ENCODE peak calls at places on chromosomes 1 and 21, in four cellular contexts. F is esophagus muscularis mucosa, T is adrenal gland, J is K562. X is an unnamed sample.

GRCh38 chr1:220734571-220735326 is 13.4 kb upstream of the MTARC2 start:
- DNase-seq in T (no peak), F (no peak), J (no peak), X (no peak)

GRCh38 chr1:240883490-240883889 is 271.5 kb upstream of the GREM2 start:
- DNase-seq in T (no peak), J (no peak), F (no peak), X (no peak)

GRCh38 chr1:147641695-147642592 is 28.4 kb downstream of the ACP6 start:
- DNase-seq in T (peak; percentile 44), J (peak; percentile 55), F (no peak), X (peak; percentile 41)

GRCh38 chr1:244833734-244834595 is 1.5 kb upstream of the COX20 start:
- DNase-seq in T (peak; percentile 66), F (no peak), J (peak; percentile 64), X (peak; percentile 54)

GRCh38 chr1:197544553-197544952 is 230.7 kb downstream of the DENND1B start:
- DNase-seq in J (no peak), T (no peak), F (no peak), X (no peak)

GRCh38 chr1:3267550-3268270 is 186.8 kb upstream of the ARHGEF16 start:
- DNase-seq in F (no peak), T (no peak), J (no peak), X (no peak)

GRCh38 chr1:22124592-22125229 is 18.2 kb downstream of the WNT4 start:
- DNase-seq in F (no peak), J (no peak), T (no peak), X (no peak)

GRCh38 chr1:230909974-230910754 is 41.8 kb upstream of the C1orf198 start:
- DNase-seq in J (no peak), T (no peak), F (peak; percentile 74), X (no peak)

GRCh38 chr1:160206421-160207117 is 1.4 kb downstream of the PEA15 start:
- DNase-seq in F (no peak), J (peak; percentile 43), T (no peak), X (peak; percentile 78)

GRCh38 chr1:31769720-31770390 is 5.7 kb upstream of the ADGRB2 start:
- DNase-seq in T (no peak), J (no peak), F (no peak), X (no peak)

GRCh38 chr1:45411510-45411899 is 71.3 kb upstream of the MUTYH start:
- DNase-seq in F (no peak), T (no peak), J (no peak), X (no peak)

GRCh38 chr1:32321712-32322291 is 14.2 kb downstream of the MARCKSL1 start:
- DNase-seq in F (no peak), J (no peak), T (no peak), X (no peak)

GRCh38 chr1:185157599-185158469 is 867 bp downstream of the SWT1 start:
- DNase-seq in T (no peak), J (no peak), F (no peak), X (no peak)

GRCh38 chr1:156499703-156500577 is 635 bp downstream of the MEF2D start:
- DNase-seq in T (peak; percentile 71), J (no peak), F (no peak), X (peak; percentile 92)

GRCh38 chr21:45640888-45641479 is 2.5 kb upstream of the PCBP3 start:
- DNase-seq in T (no peak), J (no peak), F (peak; percentile 90), X (no peak)

GRCh38 chr21:14741237-14741636 is 195.1 kb upstream of the SAMSN1 start:
- DNase-seq in J (no peak), F (no peak), T (no peak), X (no peak)

GRCh38 chr1:74422379-74423155 is 89.8 kb downstream of the LRRC53 start:
- DNase-seq in J (no peak), F (no peak), T (no peak), X (no peak)

GRCh38 chr1:28258628-28259251 is 578 bp upstream of the SESN2 start:
- DNase-seq in J (no peak), F (no peak), T (no peak), X (no peak)

GRCh38 chr1:11634759-11635158 is 19.5 kb downstream of the FBXO2 start:
- DNase-seq in T (no peak), J (no peak), F (no peak), X (no peak)

GRCh38 chr1:203284411-203285208 is 20.7 kb upstream of the BTG2 start:
- DNase-seq in J (no peak), T (peak; percentile 13), F (no peak), X (peak; percentile 80)

GRCh38 chr1:212794561-212795014 is 2.9 kb downstream of the TATDN3 start:
- DNase-seq in J (no peak), T (peak; percentile 23), F (no peak), X (no peak)

GRCh38 chr1:116486424-116486823 is 84.4 kb downstream of the CD58 start:
- DNase-seq in T (no peak), J (peak; percentile 16), F (no peak), X (no peak)

GRCh38 chr1:24363994-24364393 is 44.8 kb downstream of the GRHL3 start:
- DNase-seq in J (no peak), F (no peak), T (no peak), X (no peak)

GRCh38 chr1:210301254-210301955 is 27.3 kb upstream of the HHAT start:
- DNase-seq in F (no peak), T (no peak), J (no peak), X (no peak)

GRCh38 chr1:78038071-78038470 is 7.7 kb upstream of the GIPC2 start:
- DNase-seq in F (no peak), T (no peak), J (no peak), X (no peak)

GRCh38 chr1:112298558-112298957 is 97.5 kb upstream of the CTTNBP2NL start:
- DNase-seq in J (peak; percentile 70), F (no peak), T (no peak), X (no peak)

GRCh38 chr1:180889325-180889724 is 23.4 kb upstream of the KIAA1614 start:
- DNase-seq in T (no peak), J (no peak), F (no peak), X (no peak)

GRCh38 chr1:31848381-31848897 is 32.6 kb upstream of the SPOCD1 start:
- DNase-seq in J (no peak), T (no peak), F (no peak), X (no peak)

GRCh38 chr1:87243573-87243972 is 85.1 kb upstream of the LMO4 start:
- DNase-seq in T (no peak), J (no peak), F (no peak), X (no peak)

GRCh38 chr1:212030936-212031528 is 4.3 kb downstream of the INTS7 start:
- DNase-seq in J (peak; percentile 24), F (no peak), T (peak; percentile 39), X (no peak)

GRCh38 chr1:222457513-222457912 is 90.4 kb downstream of the HHIPL2 start:
- DNase-seq in F (no peak), J (no peak), T (no peak), X (no peak)

GRCh38 chr1:186894415-186894814 is 65.7 kb downstream of the PLA2G4A start:
- DNase-seq in F (no peak), T (no peak), J (no peak), X (no peak)

GRCh38 chr1:73593379-73593778 is 604.6 kb downstream of the LRRIQ3 start:
- DNase-seq in T (peak; percentile 58), J (no peak), F (no peak), X (no peak)

GRCh38 chr1:47031059-47031458 is 7.6 kb downstream of the CYP4X1 start:
- DNase-seq in T (peak; percentile 40), F (peak; percentile 14), J (no peak), X (no peak)

GRCh38 chr1:158818991-158819405 is 12.2 kb upstream of the MNDA start:
- DNase-seq in F (no peak), J (peak; percentile 17), T (no peak), X (no peak)

GRCh38 chr1:25484096-25484495 is 53.4 kb downstream of the MACO1 start:
- DNase-seq in J (no peak), T (peak; percentile 86), F (no peak), X (peak; percentile 45)

GRCh38 chr21:32666258-32666657 is 54.1 kb upstream of the CFAP298 start:
- DNase-seq in F (no peak), T (no peak), J (no peak), X (no peak)
- H3K4me3 ChIP-seq in F (no peak overlapping the region), T (no peak overlapping the region), J (no peak overlapping the region), X (no peak overlapping the region)

GRCh38 chr1:42931108-42931539 is 27.5 kb downstream of the SLC2A1 start:
- DNase-seq in T (no peak), J (peak; percentile 83), F (no peak), X (peak; percentile 19)

GRCh38 chr1:42930178-42931107 is 28.2 kb downstream of the SLC2A1 start:
- DNase-seq in F (no peak), T (no peak), J (no peak), X (peak; percentile 82)

GRCh38 chr1:42933060-42933586 is 25.5 kb downstream of the SLC2A1 start:
- DNase-seq in F (no peak), T (peak; percentile 11), J (no peak), X (no peak)

GRCh38 chr1:42932442-42932941 is 26.2 kb downstream of the SLC2A1 start:
- DNase-seq in J (no peak), F (no peak), T (no peak), X (peak; percentile 74)

GRCh38 chr1:42931911-42932422 is 26.7 kb downstream of the SLC2A1 start:
- DNase-seq in F (no peak), T (peak; percentile 42), J (peak; percentile 63), X (peak; percentile 66)
- TF ChIP-seq POLR2A in F (no peak), T (no peak), J (no peak), X (no peak)

GRCh38 chr1:19121192-19121591 is 88.9 kb downstream of the UBR4 start:
- DNase-seq in F (no peak), T (no peak), J (no peak), X (no peak)

GRCh38 chr1:19120070-19120469 is 90.0 kb downstream of the UBR4 start:
- DNase-seq in F (no peak), J (no peak), T (no peak), X (no peak)

GRCh38 chr1:19122668-19123067 is 87.4 kb downstream of the UBR4 start:
- DNase-seq in T (no peak), J (no peak), F (no peak), X (no peak)

GRCh38 chr1:19123837-19124236 is 86.2 kb downstream of the UBR4 start:
- DNase-seq in J (no peak), F (no peak), T (no peak), X (no peak)

DNA sequence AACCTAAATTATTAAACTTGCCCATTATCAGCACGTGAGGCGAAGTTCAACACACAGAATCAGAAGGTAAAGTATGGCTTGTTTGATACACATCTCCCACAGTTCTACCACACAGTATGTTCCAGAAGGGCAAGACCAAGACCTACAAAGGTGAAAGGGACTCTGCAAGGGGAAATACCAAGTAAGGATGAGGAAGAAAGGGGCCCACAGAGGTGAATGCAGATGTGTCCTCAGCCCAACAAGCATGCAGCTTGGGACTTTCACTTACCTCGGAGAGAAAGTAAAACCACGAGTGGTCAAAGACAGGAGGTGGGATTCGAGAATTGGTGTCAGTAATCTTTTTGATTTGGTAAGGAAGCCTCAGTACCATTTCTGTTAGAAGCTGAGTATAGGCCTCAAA is 85.8 kb downstream of the UBR4 start:
- DNase-seq in F (no peak), J (no peak), T (no peak), X (no peak)
- TF ChIP-seq CTCF in F (no peak), J (no peak), T (no peak), X (no peak)

DNA sequence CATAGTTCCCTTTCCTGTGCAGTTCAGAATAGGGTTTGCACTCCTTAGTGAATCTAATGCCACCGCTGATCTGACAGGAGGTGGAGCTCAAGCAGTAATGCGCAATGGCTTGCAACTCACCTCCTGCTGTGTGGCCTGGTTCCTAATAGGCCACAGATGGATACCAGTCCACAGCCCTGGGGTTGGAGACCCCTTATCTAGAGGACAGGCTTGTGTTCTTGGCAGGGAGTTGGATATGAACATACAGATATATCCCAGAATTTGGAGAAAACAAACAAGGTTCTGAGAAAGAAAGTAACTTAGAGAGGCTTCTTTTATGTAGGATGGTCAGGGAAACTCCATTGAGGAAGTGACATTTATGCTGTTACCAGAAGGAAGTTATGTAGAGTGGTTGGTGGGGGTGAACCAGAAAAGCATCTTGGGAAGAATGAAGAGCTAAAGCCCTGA is 5.1 kb upstream of the PTPRC start:
- DNase-seq in F (no peak), J (peak; percentile 64), T (no peak), X (no peak)
- H3K4me3 ChIP-seq in F (no peak overlapping the region), J (no peak overlapping the region), T (no peak overlapping the region), X (no peak overlapping the region)

X was measured in lower leg skin.